ENCODE peak calls at places on chromosomes 5 and 9, in ten cellular contexts. C, K, J, I, U, B, L, E, Z and D are unnamed samples.

GRCh38 chr5:59209758-59210359 is 627.0 kb downstream of the RAB3C start:
- DNase-seq in C (peak), K (no peak), J (peak), I (no peak), U (no peak), B (no peak), L (no peak), E (no peak), Z (no peak), D (no peak)

GRCh38 chr9:125293134-125293533 is 31.5 kb downstream of the GAPVD1 start:
- DNase-seq in C (no peak), K (no peak), J (no peak), I (no peak), U (no peak), B (no peak), L (peak), E (no peak), Z (no peak), D (no peak)

GRCh38 chr9:112783551-112783954 is 33.0 kb downstream of the SNX30 start:
- DNase-seq in C (no peak), K (peak), J (no peak), I (no peak), U (no peak), B (no peak), L (no peak), E (no peak), Z (no peak), D (no peak)

GRCh38 chr5:136810198-136810823 is 445.0 kb upstream of the TRPC7 start:
- DNase-seq in C (peak), K (no peak), J (peak), I (peak), U (no peak), B (no peak), L (peak), E (no peak), Z (no peak), D (no peak)

GRCh38 chr9:14797442-14797841 is 74.9 kb upstream of the CER1 start:
- DNase-seq in C (no peak), K (no peak), J (peak), I (no peak), U (no peak), B (no peak), L (peak), E (no peak), Z (no peak), D (no peak)

GRCh38 chr9:14961372-14962068 is 51.3 kb upstream of the FREM1 start:
- DNase-seq in C (no peak), K (no peak), J (peak), I (no peak), U (no peak), B (no peak), L (no peak), E (peak), Z (no peak), D (no peak)

GRCh38 chr5:113068559-113068958 is 92.0 kb downstream of the DCP2 start:
- DNase-seq in C (no peak), K (no peak), J (peak), I (peak), U (no peak), B (no peak), L (no peak), E (no peak), Z (no peak), D (no peak)

GRCh38 chr9:75903785-75904360 is 13.4 kb downstream of the PCSK5 start:
- DNase-seq in C (no peak), K (no peak), J (peak), I (peak), U (no peak), B (no peak), L (peak), E (peak), Z (no peak), D (no peak)

GRCh38 chr5:91007251-91007650 is 375.9 kb downstream of the ARRDC3 start:
- DNase-seq in C (no peak), K (no peak), J (no peak), I (no peak), U (no peak), B (no peak), L (no peak), E (no peak), Z (no peak), D (no peak)

GRCh38 chr9:107683566-107683965 is 194.0 kb upstream of the KLF4 start:
- DNase-seq in C (no peak), K (no peak), J (no peak), I (no peak), U (no peak), B (no peak), L (no peak), E (no peak), Z (no peak), D (no peak)

GRCh38 chr5:21236896-21237830 is 1249.2 kb upstream of the CDH18 start:
- DNase-seq in C (no peak), K (no peak), J (peak), I (no peak), U (no peak), B (no peak), L (peak), E (no peak), Z (no peak), D (no peak)